ENCODE peak calls at places on chromosomes 11 and 22, in six cellular contexts. One of them, this sample, is unnamed.

GRCh38 chr11:65780770-65781151 is at the start of gene AP5B1:
- DNase-seq in sciatic nerve: peak; percentile 78
- DNase-seq in CD8-positive, alpha-beta memory T cell: peak; percentile 69
- DNase-seq in activated naive CD4-positive, alpha-beta T cell: peak; percentile 36
- DNase-seq in caudate nucleus: peak; percentile 36
- DNase-seq in EL: peak; percentile 73
- DNase-seq in this sample: peak; percentile 91

GRCh38 chr11:130639369-130639768 is 190.9 kb downstream of the ADAMTS15 start:
- DNase-seq in sciatic nerve: no peak
- DNase-seq in CD8-positive, alpha-beta memory T cell: no peak
- DNase-seq in activated naive CD4-positive, alpha-beta T cell: no peak
- DNase-seq in caudate nucleus: no peak
- DNase-seq in EL: no peak
- DNase-seq in this sample: no peak

GRCh38 chr22:46676881-46677280 is 56.7 kb downstream of the GRAMD4 start:
- DNase-seq in sciatic nerve: no peak
- DNase-seq in CD8-positive, alpha-beta memory T cell: no peak
- DNase-seq in activated naive CD4-positive, alpha-beta T cell: no peak
- DNase-seq in caudate nucleus: no peak
- DNase-seq in EL: no peak
- DNase-seq in this sample: no peak

GRCh38 chr11:118227865-118228785 is 3.3 kb upstream of the JAML start:
- DNase-seq in sciatic nerve: no peak
- DNase-seq in CD8-positive, alpha-beta memory T cell: no peak
- DNase-seq in activated naive CD4-positive, alpha-beta T cell: no peak
- DNase-seq in caudate nucleus: no peak
- DNase-seq in EL: no peak
- DNase-seq in this sample: no peak

GRCh38 chr11:120977470-120977869 is 46.4 kb upstream of the TBCEL start:
- DNase-seq in sciatic nerve: no peak
- DNase-seq in CD8-positive, alpha-beta memory T cell: no peak
- DNase-seq in activated naive CD4-positive, alpha-beta T cell: no peak
- DNase-seq in caudate nucleus: no peak
- DNase-seq in EL: no peak
- DNase-seq in this sample: no peak

GRCh38 chr11:134071766-134072403 is 3.0 kb downstream of the JAM3 start:
- DNase-seq in sciatic nerve: no peak
- DNase-seq in CD8-positive, alpha-beta memory T cell: no peak
- DNase-seq in activated naive CD4-positive, alpha-beta T cell: no peak
- DNase-seq in caudate nucleus: no peak
- DNase-seq in EL: peak; percentile 17
- DNase-seq in this sample: no peak

GRCh38 chr11:11813288-11813962 is 28.3 kb upstream of the USP47 start:
- DNase-seq in sciatic nerve: no peak
- DNase-seq in CD8-positive, alpha-beta memory T cell: no peak
- DNase-seq in activated naive CD4-positive, alpha-beta T cell: no peak
- DNase-seq in caudate nucleus: no peak
- DNase-seq in EL: peak; percentile 97
- DNase-seq in this sample: no peak

GRCh38 chr11:59175104-59175503 is 3.2 kb downstream of the DTX4 start:
- DNase-seq in sciatic nerve: no peak
- DNase-seq in CD8-positive, alpha-beta memory T cell: no peak
- DNase-seq in activated naive CD4-positive, alpha-beta T cell: no peak
- DNase-seq in caudate nucleus: no peak
- DNase-seq in EL: no peak
- DNase-seq in this sample: no peak

GRCh38 chr11:81987829-81988472 is 745.7 kb downstream of the FAM181B start:
- DNase-seq in sciatic nerve: no peak
- DNase-seq in CD8-positive, alpha-beta memory T cell: no peak
- DNase-seq in activated naive CD4-positive, alpha-beta T cell: no peak
- DNase-seq in caudate nucleus: no peak
- DNase-seq in EL: no peak
- DNase-seq in this sample: no peak

GRCh38 chr22:39577900-39578299 is 7.3 kb downstream of the CACNA1I start:
- DNase-seq in sciatic nerve: no peak
- DNase-seq in CD8-positive, alpha-beta memory T cell: no peak
- DNase-seq in activated naive CD4-positive, alpha-beta T cell: no peak
- DNase-seq in caudate nucleus: no peak
- DNase-seq in EL: no peak
- DNase-seq in this sample: no peak

GRCh38 chr11:3920148-3920852 is 64.8 kb downstream of the STIM1 start:
- DNase-seq in sciatic nerve: no peak
- DNase-seq in CD8-positive, alpha-beta memory T cell: peak; percentile 45
- DNase-seq in activated naive CD4-positive, alpha-beta T cell: no peak
- DNase-seq in caudate nucleus: no peak
- DNase-seq in EL: peak; percentile 82
- DNase-seq in this sample: no peak

GRCh38 chr22:22593964-22594656 is 35.0 kb upstream of the PRAME start:
- DNase-seq in sciatic nerve: peak; percentile 67
- DNase-seq in CD8-positive, alpha-beta memory T cell: peak; percentile 43
- DNase-seq in activated naive CD4-positive, alpha-beta T cell: peak; percentile 15
- DNase-seq in caudate nucleus: peak; percentile 30
- DNase-seq in EL: peak; percentile 41
- DNase-seq in this sample: no peak

GRCh38 chr11:128942807-128943430 is at the start of gene TP53AIP1:
- DNase-seq in sciatic nerve: no peak
- DNase-seq in CD8-positive, alpha-beta memory T cell: no peak
- DNase-seq in activated naive CD4-positive, alpha-beta T cell: no peak
- DNase-seq in caudate nucleus: no peak
- DNase-seq in EL: no peak
- DNase-seq in this sample: no peak

This sample was measured in cardiac septum.